ENCODE peak calls at places on chromosome 19, in seven cellular contexts. Q is endothelial cell, F is head of caudate nucleus, I is progenitor cell of endocrine pancreas, A is AG04449, G is LHCN-M2, M is lower lobe of right lung. L is an unnamed sample.
A peak's percentile ranks its signal among the peaks of the same experiment; 100 is the strongest.

GRCh38 chr19:30226464-30227070 is 145.6 kb upstream of the ZNF536 start:
- DNase-seq in I (no peak), F (peak; percentile 70), Q (no peak), A (no peak), M (no peak), G (no peak), L (peak; percentile 46)

GRCh38 chr19:46610851-46611770 is 10.0 kb downstream of the CALM3 start:
- DNase-seq in G (no peak), Q (no peak), M (no peak), F (no peak), A (no peak), I (no peak), L (no peak)

GRCh38 chr19:7904074-7905020 is 670 bp downstream of the MAP2K7 start:
- DNase-seq in I (no peak), Q (no peak), G (no peak), M (peak; percentile 77), A (no peak), F (no peak), L (peak; percentile 55)

GRCh38 chr19:44306283-44306682 is 1.5 kb upstream of the ZNF235 start:
- DNase-seq in M (no peak), A (no peak), Q (no peak), G (no peak), F (no peak), I (no peak), L (no peak)

GRCh38 chr19:10603084-10603872 is 16.2 kb upstream of the AP1M2 start:
- DNase-seq in M (peak; percentile 70), I (no peak), Q (no peak), A (no peak), G (peak; percentile 14), F (no peak), L (no peak)

GRCh38 chr19:18433735-18434398 is 4.1 kb downstream of the ISYNA1 start:
- DNase-seq in F (no peak), I (no peak), M (no peak), G (no peak), Q (no peak), A (no peak), L (peak; percentile 67)

GRCh38 chr19:40231544-40232424 is 5.3 kb upstream of the CCNP start:
- DNase-seq in G (no peak), A (no peak), F (no peak), Q (no peak), M (no peak), I (no peak), L (no peak)

GRCh38 chr19:2207991-2208860 is 27.9 kb downstream of the PLEKHJ1 start:
- DNase-seq in M (no peak), Q (no peak), A (no peak), I (no peak), F (peak; percentile 39), G (peak; percentile 88), L (peak; percentile 56)

GRCh38 chr19:51501594-51502263 is at the start of gene SIGLEC12:
- DNase-seq in A (no peak), F (peak; percentile 19), I (no peak), M (peak; percentile 71), G (no peak), Q (no peak), L (no peak)

GRCh38 chr19:12956446-12957388 is at the start of gene GADD45GIP1:
- DNase-seq in F (peak; percentile 78), G (peak; percentile 78), Q (peak; percentile 80), A (no peak), I (peak; percentile 59), M (peak; percentile 89), L (peak; percentile 87)

GRCh38 chr19:4580021-4580901 is 20.8 kb upstream of the SEMA6B start:
- DNase-seq in A (no peak), G (no peak), I (no peak), Q (no peak), M (no peak), F (peak; percentile 40), L (peak; percentile 57)

L was measured in glutamatergic neuron.